ENCODE peak calls at places on chromosomes 7 and 10, in five cellular contexts. W is MM.1S, K is SK-N-SH, Q is neural progenitor cell, F is PC-3. M is an unnamed sample. For H3K4me1, the result is how much of the 10 kb centered on the place peaks cover.

GRCh38 chr10:46268076-46268881 is 18.5 kb upstream of the ANTXRL start:
- DNase-seq in W (no peak), K (no peak), Q (no peak), F (no peak), M (no peak)

GRCh38 chr7:16098585-16099179 is 322.7 kb downstream of the CRPPA start:
- DNase-seq in W (no peak), K (no peak), Q (peak), F (peak), M (peak)

GRCh38 chr10:13945760-13946460 is 359.1 kb downstream of the PRPF18 start:
- DNase-seq in W (no peak), K (no peak), Q (no peak), F (no peak), M (no peak)

GRCh38 chr7:19519443-19519977 is 189.3 kb downstream of the POLR1F start:
- DNase-seq in W (no peak), K (no peak), Q (no peak), F (no peak), M (peak)

GRCh38 chr10:19892677-19893076 is 76.4 kb downstream of the PLXDC2 start:
- DNase-seq in W (no peak), K (no peak), Q (no peak), F (no peak), M (no peak)

GRCh38 chr10:18005781-18006456 is 54.2 kb downstream of the SLC39A12 start:
- DNase-seq in W (no peak), K (no peak), Q (no peak), F (peak), M (peak)

GRCh38 chr7:158274404-158274811 is 313.2 kb downstream of the PTPRN2 start:
- DNase-seq in W (no peak), K (peak), Q (no peak), F (no peak), M (no peak)

GRCh38 chr10:13790196-13790595 is 203.4 kb downstream of the PRPF18 start:
- DNase-seq in W (no peak), K (no peak), Q (no peak), F (no peak), M (no peak)

GRCh38 chr10:63217120-63217605 is 84.0 kb downstream of the NRBF2 start:
- DNase-seq in W (peak), K (peak), Q (peak), F (peak), M (peak)

GRCh38 chr7:54769203-54769602 is 10.2 kb upstream of the SEC61G start:
- DNase-seq in W (no peak), K (no peak), Q (no peak), F (peak), M (peak)

GRCh38 chr7:134693256-134693655 is 46.6 kb downstream of the BPGM start:
- DNase-seq in W (no peak), K (no peak), Q (no peak), F (peak), M (peak)

GRCh38 chr7:113945018-113945938 is 26.5 kb upstream of the PPP1R3A start:
- DNase-seq in W (no peak), K (no peak), Q (no peak), F (no peak), M (no peak)

DNA sequence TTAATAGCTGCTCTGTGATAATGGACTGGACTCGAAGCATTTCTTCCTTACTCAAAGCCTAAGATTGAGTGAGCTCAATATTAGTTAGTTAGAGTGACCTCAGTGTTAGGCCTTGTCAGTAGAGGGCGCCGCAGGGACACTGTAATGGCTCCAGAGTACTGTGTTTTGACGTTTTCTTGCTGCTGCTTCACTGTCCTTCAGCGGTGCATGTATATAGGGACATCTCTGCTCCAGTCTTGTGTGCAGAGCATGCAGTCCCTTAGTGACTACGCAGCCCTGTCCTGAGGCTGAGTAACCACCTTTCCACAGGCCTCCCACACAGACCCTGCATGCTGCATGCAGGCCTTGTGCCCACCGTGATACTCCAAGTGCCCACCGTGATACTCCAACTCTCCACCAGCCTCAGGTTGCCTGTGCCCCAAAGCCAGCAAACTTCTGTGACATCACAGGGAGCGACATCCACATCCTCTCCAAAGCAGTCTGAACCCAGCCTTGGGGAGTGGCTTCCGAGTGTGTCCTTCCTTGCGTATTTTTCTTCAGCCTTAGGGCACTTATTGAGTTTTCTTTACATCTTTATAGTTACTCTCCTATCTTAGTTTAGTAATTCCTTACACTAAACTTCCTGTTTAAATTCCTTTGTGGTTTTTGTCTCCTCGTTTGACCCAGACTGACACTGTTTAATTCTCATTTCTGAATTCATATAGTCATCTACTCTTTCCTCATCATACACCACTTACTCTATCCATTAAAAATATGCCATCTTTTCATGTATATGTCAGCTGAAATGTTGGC is 118.2 kb downstream of the JAZF1 start:
- DNase-seq in W (peak), K (peak), Q (peak), F (peak), M (peak)
- H3K4me1 ChIP-seq in W (under half), K (under half), Q (under half), F (under half), M (under half)

DNA sequence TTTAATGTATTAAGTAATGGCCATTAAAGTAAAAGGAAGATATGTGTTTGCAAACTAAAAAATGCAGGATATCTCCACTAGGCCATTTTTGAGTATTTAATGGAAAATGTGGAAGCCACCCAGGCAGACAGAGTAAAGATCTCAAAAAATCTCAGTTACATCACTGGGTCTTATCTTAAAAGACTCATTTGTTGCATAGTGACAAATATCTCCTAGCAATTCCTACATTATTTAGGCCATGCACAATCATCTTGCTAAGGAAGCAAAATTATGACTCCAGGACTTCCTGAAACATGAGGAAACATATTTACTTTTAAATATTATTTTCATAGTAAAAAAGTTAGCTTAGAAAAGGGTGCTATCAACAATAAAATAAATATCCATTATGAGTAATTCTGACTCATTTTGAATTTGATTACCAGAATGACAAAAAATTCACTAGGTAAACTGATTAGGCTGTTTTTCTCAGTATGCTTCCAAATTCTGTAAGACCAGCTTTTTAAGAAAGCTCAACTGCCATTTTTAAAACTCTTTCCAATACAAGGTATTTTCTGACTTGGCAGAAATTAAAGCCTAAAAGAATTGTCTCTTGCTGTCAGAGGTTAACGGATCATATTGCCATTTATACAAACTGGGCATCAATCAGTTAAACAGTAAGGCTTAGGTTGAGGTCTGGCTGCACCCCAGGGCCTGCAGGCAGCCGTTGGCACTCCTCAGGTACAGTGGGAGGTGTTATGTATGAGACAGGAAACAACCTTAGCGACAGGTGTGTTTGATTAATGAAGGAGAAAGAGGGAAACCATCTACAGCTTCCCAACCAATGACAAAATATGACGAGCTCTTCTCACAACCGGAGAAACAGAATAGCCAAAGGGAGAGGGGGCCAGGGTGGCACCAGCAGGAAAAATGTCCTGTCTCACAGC is 31.8 kb downstream of the PCLO start:
- DNase-seq in W (no peak), K (no peak), Q (no peak), F (peak), M (no peak)
- TF ChIP-seq EZH2phosphoT487 in W (no peak), K (no peak), Q (no peak), F (no peak), M (no peak)

DNA sequence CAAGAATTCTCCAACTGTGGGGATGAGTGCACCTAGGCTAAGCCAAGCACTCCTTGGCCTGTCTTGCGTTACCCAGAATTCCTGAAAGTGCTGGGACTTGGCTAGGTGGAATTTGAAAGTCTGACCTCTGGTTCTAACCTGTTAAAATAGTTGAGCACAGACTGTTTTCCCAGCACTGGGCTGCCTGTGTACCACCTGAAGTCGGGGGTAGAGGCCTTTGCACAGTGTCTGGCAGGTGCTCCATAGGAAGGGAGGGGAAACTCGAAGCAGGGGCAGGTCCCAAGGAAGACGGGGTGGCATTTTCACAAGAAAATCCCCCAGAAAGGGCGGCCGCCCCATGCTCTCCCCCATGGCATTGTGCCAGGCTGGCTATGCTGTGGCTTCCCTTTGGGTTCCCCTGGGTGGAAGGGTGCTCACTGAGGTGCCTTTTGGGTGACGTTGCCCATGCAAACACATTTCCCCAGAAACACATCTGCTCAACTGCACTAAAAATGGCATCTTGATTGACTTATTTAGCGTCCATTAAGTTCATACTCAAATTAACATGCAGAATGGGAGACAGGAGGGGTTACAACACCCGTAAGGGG is 62.9 kb downstream of the SYPL1 start:
- DNase-seq in W (no peak), K (no peak), Q (no peak), F (no peak), M (no peak)
- H3K9ac ChIP-seq in W (no peak), K (no peak), Q (no peak), F (no peak), M (no peak)

GRCh38 chr7:151011097-151011409 is 13.2 kb downstream of the ATG9B start:
- DNase-seq in W (no peak), K (no peak), Q (no peak), F (no peak), M (no peak)

GRCh38 chr7:151013356-151013727 is 11.0 kb downstream of the ATG9B start:
- DNase-seq in W (no peak), K (peak), Q (no peak), F (no peak), M (no peak)

GRCh38 chr7:151010307-151011096 is 13.8 kb downstream of the ATG9B start:
- DNase-seq in W (no peak), K (no peak), Q (peak), F (no peak), M (peak)

GRCh38 chr7:151012921-151013347 is 11.4 kb downstream of the ATG9B start:
- DNase-seq in W (no peak), K (peak), Q (peak), F (peak), M (peak)

GRCh38 chr7:151012031-151012692 is 12.1 kb downstream of the ATG9B start:
- DNase-seq in W (no peak), K (no peak), Q (no peak), F (no peak), M (no peak)
- H3K4me1 ChIP-seq in W (under half), K (under half), Q (under half), F (under half), M (under half)

DNA sequence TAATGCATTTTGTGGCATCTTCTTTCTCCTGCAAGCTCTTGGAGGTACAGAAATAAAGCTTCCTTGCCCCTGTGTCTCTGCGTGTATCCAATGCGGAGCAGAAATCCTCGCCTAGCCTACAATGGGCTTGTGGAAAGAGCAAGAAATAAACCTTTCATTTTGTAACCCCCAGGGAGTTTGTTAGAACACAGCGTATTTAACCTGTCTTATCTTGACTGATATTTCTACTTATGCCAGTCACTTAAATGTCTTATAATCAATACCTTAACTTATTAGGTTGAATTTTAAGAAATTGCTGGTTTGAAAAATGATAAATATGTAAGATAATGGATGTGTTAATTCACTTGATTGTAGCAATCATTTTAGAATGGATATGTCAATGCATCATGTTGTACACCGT is 629.8 kb upstream of the IGFBP3 start:
- DNase-seq in W (no peak), K (no peak), Q (no peak), F (no peak), M (no peak)
- TF ChIP-seq EZH2phosphoT487 in W (no peak), K (no peak), Q (no peak), F (no peak), M (no peak)